ENCODE peak calls at places on chromosome 12, in nine cellular contexts. N is fibroblast of lung, Y is RWPE1, A is adrenal gland, P is Peyer's patch, R is body of pancreas, Q is gastrocnemius medialis, Z is IMR-90, F is neural progenitor cell. U is an unnamed sample.

GRCh38 chr12:128951448-128951847 is 98.2 kb downstream of the GLT1D1 start:
- DNase-seq in N (no peak), Y (no peak), A (no peak), P (no peak), R (no peak), Q (no peak), Z (no peak), F (no peak), U (no peak)

GRCh38 chr12:109998241-109998903 is 858 bp upstream of the ANKRD13A start:
- DNase-seq in N (no peak), Y (no peak), A (peak; percentile 14), P (no peak), R (no peak), Q (no peak), Z (peak; percentile 50), F (no peak), U (no peak)

GRCh38 chr12:120199595-120200306 is 1.2 kb downstream of the RPLP0 start:
- DNase-seq in N (peak; percentile 98), Y (peak; percentile 35), A (peak; percentile 43), P (no peak), R (peak; percentile 41), Q (peak; percentile 89), Z (peak; percentile 77), F (no peak), U (peak; percentile 16)

GRCh38 chr12:116282371-116283286 is 5.1 kb upstream of the MED13L start:
- DNase-seq in N (no peak), Y (no peak), A (no peak), P (no peak), R (no peak), Q (no peak), Z (no peak), F (peak; percentile 54), U (no peak)

GRCh38 chr12:18690653-18691052 is 47.2 kb downstream of the PLCZ1 start:
- DNase-seq in N (peak; percentile 19), Y (peak; percentile 94), A (no peak), P (no peak), R (no peak), Q (no peak), Z (peak; percentile 98), F (no peak), U (peak; percentile 68)

GRCh38 chr12:26224657-26225056 is 29.3 kb downstream of the SSPN start:
- DNase-seq in N (no peak), Y (no peak), A (no peak), P (no peak), R (no peak), Q (no peak), Z (no peak), F (no peak), U (no peak)

GRCh38 chr12:14948672-14949071 is 10.3 kb upstream of the ERP27 start:
- DNase-seq in N (peak; percentile 81), Y (no peak), A (peak; percentile 23), P (peak; percentile 67), R (peak; percentile 67), Q (peak; percentile 25), Z (peak; percentile 89), F (no peak), U (peak; percentile 69)

GRCh38 chr12:76308866-76309265 is 39.3 kb downstream of the BBS10 start:
- DNase-seq in N (no peak), Y (no peak), A (no peak), P (no peak), R (no peak), Q (no peak), Z (no peak), F (no peak), U (no peak)

GRCh38 chr12:119713551-119714031 is 45.7 kb downstream of the PRKAB1 start:
- DNase-seq in N (no peak), Y (no peak), A (no peak), P (no peak), R (no peak), Q (no peak), Z (no peak), F (no peak), U (no peak)

GRCh38 chr12:6606331-6607131 is 648 bp downstream of the CHD4 start:
- DNase-seq in N (peak; percentile 34), Y (no peak), A (peak; percentile 87), P (peak; percentile 87), R (peak; percentile 88), Q (peak; percentile 76), Z (peak; percentile 23), F (peak; percentile 56), U (no peak)

GRCh38 chr12:6603095-6603567 is 4.0 kb downstream of the CHD4 start:
- DNase-seq in N (peak; percentile 38), Y (no peak), A (peak; percentile 52), P (peak; percentile 49), R (peak; percentile 40), Q (peak; percentile 61), Z (peak; percentile 25), F (peak; percentile 46), U (no peak)

GRCh38 chr12:94242871-94243270 is 94.5 kb downstream of the PLXNC1 start:
- DNase-seq in N (no peak), Y (no peak), A (no peak), P (no peak), R (peak; percentile 38), Q (peak; percentile 21), Z (no peak), F (no peak), U (no peak)

GRCh38 chr12:19882418-19882817 is 443.1 kb downstream of the AEBP2 start:
- DNase-seq in N (no peak), Y (no peak), A (no peak), P (no peak), R (no peak), Q (no peak), Z (no peak), F (no peak), U (no peak)

GRCh38 chr12:121009744-121010143 is 6.5 kb downstream of the C12orf43 start:
- DNase-seq in N (peak; percentile 54), Y (peak; percentile 51), A (no peak), P (no peak), R (peak; percentile 85), Q (no peak), Z (peak; percentile 42), F (peak; percentile 71), U (no peak)

GRCh38 chr12:25364529-25365339 is 114.0 kb upstream of the KRAS start:
- DNase-seq in N (no peak), Y (no peak), A (no peak), P (no peak), R (no peak), Q (no peak), Z (no peak), F (no peak), U (no peak)

GRCh38 chr12:57616383-57617101 is 5.3 kb downstream of the ARHGEF25 start:
- DNase-seq in N (no peak), Y (peak; percentile 56), A (no peak), P (no peak), R (no peak), Q (no peak), Z (peak; percentile 62), F (no peak), U (no peak)

GRCh38 chr12:59780605-59781135 is 184.8 kb downstream of the SLC16A7 start:
- DNase-seq in N (peak; percentile 71), Y (no peak), A (peak; percentile 17), P (no peak), R (peak; percentile 39), Q (no peak), Z (peak; percentile 47), F (peak; percentile 50), U (no peak)
- TF ChIP-seq CTCF in N (peak; percentile 62), Y (peak; percentile 14), A (peak; percentile 45), P (no peak), R (peak; percentile 33), Q (no peak), Z (peak; percentile 32), F (peak; percentile 58), U (peak; percentile 58)

GRCh38 chr12:113990548-113991223 is 24.6 kb upstream of the RBM19 start:
- DNase-seq in N (peak; percentile 37), Y (no peak), A (no peak), P (no peak), R (no peak), Q (no peak), Z (no peak), F (no peak), U (no peak)

GRCh38 chr12:113987261-113988063 is 21.3 kb upstream of the RBM19 start:
- DNase-seq in N (peak; percentile 22), Y (no peak), A (no peak), P (no peak), R (no peak), Q (no peak), Z (no peak), F (no peak), U (no peak)

GRCh38 chr12:113988976-113989375 is 22.9 kb upstream of the RBM19 start:
- DNase-seq in N (no peak), Y (no peak), A (no peak), P (no peak), R (no peak), Q (no peak), Z (no peak), F (no peak), U (no peak)

GRCh38 chr12:113991224-113992044 is 25.3 kb upstream of the RBM19 start:
- DNase-seq in N (no peak), Y (no peak), A (no peak), P (no peak), R (no peak), Q (no peak), Z (no peak), F (no peak), U (no peak)

GRCh38 chr12:113988064-113988451 is 21.9 kb upstream of the RBM19 start:
- DNase-seq in N (no peak), Y (no peak), A (no peak), P (no peak), R (no peak), Q (no peak), Z (no peak), F (no peak), U (no peak)
- H3K27ac ChIP-seq in N (no peak overlapping the region), Y (no peak overlapping the region), A (no peak overlapping the region), P (no peak overlapping the region), R (no peak overlapping the region), Q (no peak overlapping the region), Z (no peak overlapping the region), F (no peak overlapping the region), U (no peak overlapping the region)

DNA sequence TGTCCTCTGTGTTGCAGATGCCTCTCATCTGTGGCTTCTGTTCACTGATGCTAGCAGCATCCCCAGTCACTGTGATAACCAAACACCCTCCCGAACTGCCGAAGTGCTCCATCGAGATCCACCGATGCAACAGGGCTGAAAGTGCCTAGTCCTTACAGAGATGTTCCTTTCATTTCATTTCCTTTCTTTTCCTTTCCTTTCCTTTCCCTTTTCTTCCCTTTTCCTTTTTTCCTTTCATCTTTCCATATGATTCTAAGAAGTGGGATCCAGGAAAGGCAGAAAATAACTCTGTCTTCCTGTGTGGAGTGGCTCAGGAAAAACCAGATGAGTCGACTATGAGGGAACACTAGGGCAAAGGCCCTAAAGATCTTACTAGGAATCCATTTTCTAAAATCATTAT is 26.7 kb downstream of the FGF6 start:
- DNase-seq in N (no peak), Y (no peak), A (no peak), P (no peak), R (no peak), Q (no peak), Z (no peak), F (no peak), U (no peak)
- TF ChIP-seq CTCF in N (no peak), Y (no peak), A (no peak), P (no peak), R (no peak), Q (no peak), Z (no peak), F (no peak), U (no peak)

DNA sequence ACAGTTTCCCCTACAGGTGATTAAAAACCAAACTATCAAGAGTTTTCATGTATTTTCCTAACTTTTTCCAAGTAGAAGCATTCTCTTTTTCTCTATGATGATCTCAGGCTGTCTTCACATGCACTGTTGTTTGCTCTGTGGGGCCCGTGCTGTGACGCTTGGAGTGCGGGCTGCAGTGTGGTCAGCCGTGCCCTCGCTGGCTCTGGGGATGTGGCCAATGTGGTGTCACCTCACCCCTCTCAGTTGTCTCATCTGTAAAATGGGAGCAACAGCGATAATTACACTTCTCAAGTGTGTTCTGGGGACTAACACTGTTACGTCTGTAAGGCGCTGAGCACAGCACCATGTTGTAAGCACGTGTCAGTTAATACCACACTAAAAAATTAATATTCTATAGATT is 28.6 kb downstream of the DDX51 start:
- DNase-seq in N (no peak), Y (no peak), A (no peak), P (no peak), R (no peak), Q (no peak), Z (no peak), F (no peak), U (no peak)
- H3K27ac ChIP-seq in N (no peak overlapping the region), Y (no peak overlapping the region), A (no peak overlapping the region), P (no peak overlapping the region), R (no peak overlapping the region), Q (no peak overlapping the region), Z (no peak overlapping the region), F (no peak overlapping the region), U (no peak overlapping the region)

U was measured in AG04450.